ENCODE peak calls at places on chromosomes 4 and X, in eight cellular contexts. S is heart right ventricle, U is lung, P is ovary, Q is endothelial cell of umbilical vein, L is NB4, G is Panc1, O is tibial artery. V is an unnamed sample.

GRCh38 chr4:78939667-78940008 is 400 bp upstream of the PAQR3 start:
- DNase-seq in U (no peak), S (no peak), G (no peak), Q (no peak), L (no peak), O (no peak), P (no peak), V (no peak)

GRCh38 chrX:23557070-23557469 is 110.2 kb upstream of the PRDX4 start:
- DNase-seq in G (no peak), P (no peak), U (no peak), S (no peak), O (no peak), Q (no peak), L (peak; percentile 2), V (no peak)

GRCh38 chr4:23614284-23614892 is 275.5 kb downstream of the PPARGC1A start:
- DNase-seq in S (no peak), U (no peak), L (peak; percentile 65), O (no peak), G (no peak), P (no peak), Q (no peak), V (no peak)

GRCh38 chrX:65574356-65574755 is 39.8 kb upstream of the LAS1L start:
- DNase-seq in S (no peak), Q (no peak), U (no peak), O (no peak), P (no peak), G (no peak), L (peak; percentile 14), V (no peak)

GRCh38 chr4:185254434-185254833 is 45.0 kb downstream of the SNX25 start:
- DNase-seq in U (no peak), O (no peak), G (no peak), Q (peak; percentile 29), S (no peak), P (no peak), L (peak; percentile 41), V (no peak)

GRCh38 chr4:129438582-129438981 is 342.6 kb downstream of the C4orf33 start:
- DNase-seq in Q (no peak), O (no peak), U (no peak), L (no peak), G (no peak), S (no peak), P (no peak), V (no peak)

GRCh38 chr4:71217688-71218087 is 121.1 kb upstream of the SLC4A4 start:
- DNase-seq in O (no peak), S (no peak), U (no peak), Q (no peak), L (no peak), G (no peak), P (no peak), V (no peak)

GRCh38 chr4:10371869-10372471 is 85.3 kb downstream of the ZNF518B start:
- DNase-seq in U (no peak), S (no peak), P (no peak), Q (no peak), L (no peak), G (no peak), O (no peak), V (no peak)

GRCh38 chr4:88177981-88178632 is 19.7 kb upstream of the ABCG2 start:
- DNase-seq in U (peak; percentile 61), P (no peak), O (no peak), L (peak; percentile 94), G (no peak), S (no peak), Q (peak; percentile 52), V (no peak)

DNA sequence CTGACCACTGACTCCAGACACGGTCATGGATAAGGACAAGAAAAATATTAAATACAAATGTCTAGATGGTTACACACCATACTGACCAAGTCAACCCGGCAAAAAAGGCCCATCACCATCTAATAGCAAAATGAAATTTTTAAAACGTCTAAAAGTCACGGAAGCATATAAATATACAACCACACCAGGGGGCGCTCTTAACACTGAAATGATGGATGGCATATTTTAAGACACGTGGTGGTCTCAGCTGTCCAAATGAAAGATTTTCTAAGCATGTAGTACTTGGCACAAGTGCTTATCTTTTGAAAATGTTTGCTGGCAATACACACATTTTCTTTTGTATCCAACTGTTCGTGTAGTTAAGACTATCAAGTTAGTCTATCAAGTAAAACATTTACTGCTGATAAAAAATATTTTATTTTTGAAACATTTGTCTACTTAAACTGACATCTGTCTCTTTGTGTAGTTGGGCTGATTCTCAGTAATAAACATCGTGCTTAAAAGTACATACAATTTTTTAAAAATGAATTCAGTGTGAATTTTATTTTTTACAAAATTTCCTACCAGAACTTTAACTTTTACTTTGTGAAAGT is 64.6 kb downstream of the COX7B2 start:
- DNase-seq in L (peak; percentile 79), O (no peak), S (no peak), G (peak; percentile 43), U (no peak), Q (peak; percentile 64), P (no peak), V (no peak)
- TF ChIP-seq CTCF in L (peak; percentile 53), O (peak; percentile 76), S (no peak), G (peak; percentile 63), U (peak; percentile 27), Q (peak; percentile 53), P (no peak), V (peak; percentile 85)

GRCh38 chr4:121977251-121978168 is 25.6 kb upstream of the TRPC3 start:
- DNase-seq in G (no peak), O (no peak), S (no peak), Q (no peak), U (no peak), P (no peak), L (peak; percentile 9), V (no peak)

GRCh38 chr4:121973791-121974190 is 21.9 kb upstream of the TRPC3 start:
- DNase-seq in G (no peak), S (no peak), Q (no peak), P (no peak), U (no peak), L (no peak), O (no peak), V (no peak)

GRCh38 chr4:121980643-121981042 is 28.8 kb upstream of the TRPC3 start:
- DNase-seq in Q (no peak), L (no peak), S (no peak), U (no peak), G (no peak), O (no peak), P (no peak), V (no peak)

GRCh38 chr4:121978169-121978516 is 26.3 kb upstream of the TRPC3 start:
- DNase-seq in G (no peak), P (no peak), L (no peak), S (no peak), O (no peak), U (no peak), Q (no peak), V (no peak)
- TF ChIP-seq CTCF in G (no peak), P (no peak), L (no peak), S (no peak), O (no peak), U (no peak), Q (no peak), V (no peak)

DNA sequence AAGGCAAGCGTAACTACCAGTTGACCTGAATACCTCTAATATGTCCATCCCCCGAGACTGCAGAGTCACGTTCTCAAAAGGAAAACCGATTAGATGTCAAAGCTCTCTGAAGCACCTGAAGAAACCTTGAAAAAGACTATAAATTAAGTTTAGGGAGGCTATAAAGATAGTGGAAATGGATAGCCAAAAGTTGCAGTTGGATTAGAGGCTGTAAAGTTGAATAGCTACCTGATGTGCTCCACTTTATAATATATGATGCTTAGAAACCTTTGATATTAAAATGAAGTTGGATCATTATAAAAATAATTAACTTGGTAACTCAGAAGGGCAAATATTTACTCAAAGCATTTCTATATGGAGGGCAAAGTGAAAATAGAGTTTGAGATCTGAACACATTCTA is 506.6 kb upstream of the AGA start:
- DNase-seq in U (no peak), L (no peak), O (no peak), P (no peak), S (no peak), Q (no peak), G (no peak), V (no peak)
- TF ChIP-seq CTCF in U (no peak), L (no peak), O (no peak), P (no peak), S (no peak), Q (no peak), G (no peak), V (no peak)

DNA sequence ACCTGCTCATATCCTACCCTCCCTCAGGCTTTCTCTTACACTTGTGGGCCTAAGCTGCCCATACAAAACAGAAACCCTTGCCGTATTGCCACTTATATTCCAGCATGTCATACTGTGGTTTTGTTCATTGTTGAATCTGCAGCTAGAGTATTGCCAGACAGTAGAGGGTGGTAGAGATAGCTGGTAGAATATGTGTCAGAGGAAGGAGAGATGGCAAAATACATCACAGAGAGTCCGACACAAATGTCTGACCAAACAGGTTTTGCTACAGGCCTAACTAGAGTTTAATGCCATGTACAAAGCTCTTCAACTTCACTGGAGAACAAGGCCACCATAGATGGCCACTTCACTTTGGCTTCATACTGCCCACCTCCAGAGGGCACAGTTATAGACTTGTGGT is 160.1 kb downstream of the EFHC2 start:
- DNase-seq in G (no peak), Q (no peak), S (no peak), L (peak; percentile 5), U (no peak), P (no peak), O (no peak), V (no peak)
- TF ChIP-seq CTCF in G (peak; percentile 15), Q (no peak), S (no peak), L (no peak), U (no peak), P (no peak), O (no peak), V (no peak)

DNA sequence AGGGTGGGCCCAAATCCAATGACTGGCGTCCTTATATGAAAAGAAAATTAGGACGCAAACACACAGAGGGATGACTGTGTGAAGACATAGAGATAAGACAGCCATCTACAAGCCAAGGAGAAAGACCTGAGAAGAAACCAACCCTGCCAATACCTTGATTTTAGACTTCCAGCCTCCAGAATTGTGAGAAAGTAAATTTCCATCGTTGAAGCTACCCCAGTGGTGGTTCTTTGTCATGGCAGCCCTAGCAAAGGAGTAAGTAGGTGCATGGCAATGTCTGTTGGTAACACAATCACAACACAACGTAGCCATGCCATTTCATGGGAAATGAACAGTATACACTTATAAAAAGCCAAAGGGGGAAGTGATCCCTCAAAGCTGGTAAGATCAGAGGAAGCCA is 25.3 kb downstream of the SMIM20 start:
- DNase-seq in G (no peak), U (no peak), L (peak; percentile 48), Q (no peak), O (no peak), S (no peak), P (no peak), V (no peak)
- TF ChIP-seq CTCF in G (no peak), U (no peak), L (no peak), Q (no peak), O (no peak), S (no peak), P (no peak), V (peak; percentile 52)

DNA sequence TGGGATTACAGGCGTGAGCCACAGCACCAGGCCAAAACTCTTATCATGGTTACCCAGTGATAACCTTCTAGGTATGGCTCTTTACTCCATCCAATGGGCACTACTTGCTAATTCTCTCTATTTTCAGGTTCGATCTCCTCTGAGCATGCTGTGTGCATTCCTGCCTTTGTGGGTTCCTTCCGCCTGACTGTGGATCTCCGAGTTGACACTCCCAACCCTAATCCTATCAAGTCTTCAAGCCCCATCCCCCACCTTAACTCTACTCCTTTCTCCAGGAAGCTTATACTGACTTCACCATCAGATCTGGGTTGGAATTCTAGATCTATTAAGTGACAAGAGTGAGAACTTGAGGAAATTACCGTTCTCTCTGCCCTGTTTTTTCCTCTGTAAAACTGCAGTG is 64.6 kb downstream of the ZAR1 start:
- DNase-seq in Q (no peak), P (no peak), U (no peak), S (no peak), G (no peak), O (no peak), L (no peak), V (no peak)
- TF ChIP-seq CTCF in Q (no peak), P (no peak), U (no peak), S (no peak), G (no peak), O (no peak), L (no peak), V (no peak)